ENCODE peak calls at places on chromosome 4, in nine cellular contexts. D is anterior cingulate cortex; P is NCI-H69; V is sciatic nerve; H is activated CD4-positive, alpha-beta T cell treated with anti-CD3 and anti-CD28 coated beads for 1 hour; G is fibroblast of lung; U is C1 segment of cervical spinal cord; X is stimulated activated CD4-positive, alpha-beta T cell treated with anti-CD3 and anti-CD28 coated beads, Interleukin-15, amount 100 ng/mL, for 1 hour; M is stomach. T is an unnamed sample.

GRCh38 chr4:13527192-13527982 is 16.9 kb downstream of the NKX3-2 start:
- DNase-seq in H (no peak), P (peak), D (no peak), M (no peak), V (no peak), G (no peak), X (no peak), U (no peak), T (no peak)

GRCh38 chr4:42609051-42609450 is 47.9 kb downstream of the ATP8A1 start:
- DNase-seq in M (no peak), V (no peak), X (no peak), G (no peak), H (no peak), U (no peak), P (no peak), D (no peak), T (no peak)

GRCh38 chr4:52611030-52611555 is 48.0 kb downstream of the USP46 start:
- DNase-seq in D (no peak), P (no peak), G (no peak), U (no peak), V (no peak), M (no peak), X (no peak), H (no peak), T (no peak)

GRCh38 chr4:188930822-188931221 is 791.6 kb downstream of the TRIML1 start:
- DNase-seq in X (no peak), D (no peak), H (no peak), U (no peak), V (no peak), P (no peak), G (peak), M (no peak), T (no peak)

GRCh38 chr4:183182873-183183725 is 84.0 kb downstream of the WWC2 start:
- DNase-seq in H (no peak), X (no peak), D (no peak), U (no peak), V (no peak), G (peak), P (peak), M (no peak), T (no peak)

GRCh38 chr4:82774711-82775171 is 23.9 kb downstream of the SCD5 start:
- DNase-seq in H (no peak), D (peak), U (peak), X (no peak), V (no peak), P (peak), M (no peak), G (no peak), T (no peak)

GRCh38 chr4:78477276-78477675 is 74.3 kb upstream of the ANXA3 start:
- DNase-seq in V (no peak), H (no peak), P (no peak), X (no peak), G (peak), D (no peak), U (no peak), M (no peak), T (no peak)

GRCh38 chr4:1608821-1609500 is 75.2 kb downstream of the FAM53A start:
- DNase-seq in V (no peak), G (no peak), U (no peak), X (no peak), M (no peak), H (no peak), D (no peak), P (no peak), T (no peak)

GRCh38 chr4:98027827-98028226 is 115.4 kb downstream of the STPG2 start:
- DNase-seq in D (no peak), P (no peak), G (no peak), X (no peak), H (no peak), M (no peak), U (no peak), V (no peak), T (no peak)

GRCh38 chr4:152609460-152609859 is 70.3 kb downstream of the TMEM154 start:
- DNase-seq in D (no peak), P (no peak), G (no peak), M (no peak), V (no peak), U (no peak), H (no peak), X (no peak), T (no peak)

GRCh38 chr4:118348886-118349285 is 3.9 kb downstream of the PRSS12 start:
- DNase-seq in V (no peak), X (no peak), U (no peak), D (no peak), P (peak), G (no peak), M (no peak), H (no peak), T (no peak)

GRCh38 chr4:11773798-11774197 is 345.1 kb upstream of the HS3ST1 start:
- DNase-seq in P (no peak), D (no peak), U (no peak), X (no peak), M (no peak), V (no peak), G (no peak), H (no peak), T (no peak)

GRCh38 chr4:71545168-71545567 is 206.3 kb downstream of the SLC4A4 start:
- DNase-seq in X (no peak), M (no peak), G (peak), P (peak), H (no peak), D (no peak), U (no peak), V (no peak), T (no peak)

GRCh38 chr4:97590266-97590665 is 553.0 kb downstream of the STPG2 start:
- DNase-seq in H (no peak), P (no peak), M (no peak), D (no peak), G (no peak), X (no peak), V (no peak), U (no peak), T (no peak)

T was measured in activated naive CD8-positive, alpha-beta T cell treated with anti-CD3 and anti-CD28 coated beads, Interleukin-2, amount 50 U/mL, for 16 hours.